ENCODE peak calls at places on chromosomes 13 and 19, in five cellular contexts. I is H1, R is sigmoid colon, W is suprapubic skin, J is upper lobe of left lung. K is an unnamed sample.

GRCh38 chr13:113491418-113491883 is 940 bp upstream of the DCUN1D2 start:
- DNase-seq in I (peak; percentile 70), R (no peak), W (no peak), J (peak; percentile 81), K (peak; percentile 37)

GRCh38 chr13:36549771-36550170 is 117.5 kb downstream of the CCNA1 start:
- DNase-seq in I (no peak), R (no peak), W (no peak), J (no peak), K (no peak)

GRCh38 chr13:42836930-42837329 is 55.5 kb downstream of the FAM216B start:
- DNase-seq in I (no peak), R (no peak), W (no peak), J (no peak), K (no peak)

GRCh38 chr13:101401196-101401595 is 15.1 kb downstream of the NALCN start:
- DNase-seq in I (no peak), R (no peak), W (no peak), J (no peak), K (no peak)

GRCh38 chr19:2627319-2627829 is 75.1 kb downstream of the GNG7 start:
- DNase-seq in I (no peak), R (peak; percentile 84), W (no peak), J (peak; percentile 83), K (peak; percentile 87)

GRCh38 chr13:76764916-76765315 is 121.3 kb downstream of the KCTD12 start:
- DNase-seq in I (no peak), R (no peak), W (no peak), J (no peak), K (no peak)

GRCh38 chr13:35481777-35482176 is 5.3 kb upstream of the MAB21L1 start:
- DNase-seq in I (no peak), R (no peak), W (no peak), J (no peak), K (no peak)

GRCh38 chr13:60398949-60399589 is 2.0 kb downstream of the TDRD3 start:
- DNase-seq in I (no peak), R (no peak), W (no peak), J (no peak), K (peak; percentile 30)

GRCh38 chr13:108929532-108929931 is 300.1 kb downstream of the MYO16 start:
- DNase-seq in I (no peak), R (no peak), W (no peak), J (no peak), K (no peak)

GRCh38 chr13:78680611-78681010 is 21.7 kb upstream of the OBI1 start:
- DNase-seq in I (no peak), R (no peak), W (no peak), J (no peak), K (no peak)
- TF ChIP-seq EP300 in I (no peak), R (no peak), W (no peak), J (no peak), K (no peak)

GRCh38 chr19:1252221-1252817 is 3.9 kb downstream of the MIDN start:
- DNase-seq in I (no peak), R (peak; percentile 98), W (peak; percentile 95), J (peak; percentile 92), K (peak; percentile 92)
- TF ChIP-seq EP300 in I (no peak), R (no peak), W (no peak), J (no peak), K (peak; percentile 15)

DNA sequence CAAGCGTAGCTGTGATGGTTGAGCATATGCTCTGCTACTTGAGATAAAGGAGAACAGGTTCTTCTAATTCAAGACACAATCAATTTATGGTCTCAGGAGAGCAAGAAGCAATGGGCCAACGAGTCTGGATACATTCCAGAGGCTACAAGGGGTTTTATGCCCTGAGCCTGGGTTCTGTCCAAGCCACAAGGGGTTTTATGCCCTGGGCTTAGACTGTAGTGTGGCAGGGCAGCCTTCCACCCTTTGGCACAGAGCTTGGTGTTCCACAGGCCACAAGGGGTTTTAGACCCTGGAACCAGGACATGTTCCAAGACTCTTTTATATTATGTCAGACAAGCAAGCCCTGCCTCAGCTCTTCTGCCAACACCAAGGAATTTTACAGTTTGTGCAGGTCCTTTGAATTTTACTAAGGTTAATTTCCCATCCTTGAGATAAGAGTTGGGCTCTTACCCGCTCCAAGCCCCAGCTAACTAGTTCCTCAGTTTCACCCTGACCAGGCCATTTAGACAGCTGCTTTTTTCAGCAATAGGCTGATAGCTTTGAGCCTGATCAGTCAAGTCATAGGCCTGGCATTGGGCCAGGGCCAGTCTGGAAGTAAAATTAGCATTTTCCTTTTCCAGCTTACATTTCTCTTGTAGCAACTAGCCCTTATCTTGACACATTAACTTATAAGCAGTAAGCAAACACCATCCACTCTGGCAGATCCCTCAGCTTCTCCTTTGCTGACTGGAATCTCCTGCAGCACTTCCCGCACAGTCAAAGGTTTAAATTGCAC is 95.0 kb downstream of the ZNF737 start:
- DNase-seq in I (no peak), R (no peak), W (no peak), J (no peak), K (peak; percentile 32)
- TF ChIP-seq EP300 in I (no peak), R (no peak), W (no peak), J (no peak), K (no peak)

GRCh38 chr13:66948910-66949309 is 281.2 kb downstream of the PCDH9 start:
- DNase-seq in I (no peak), R (no peak), W (no peak), J (no peak), K (no peak)

GRCh38 chr13:66940113-66940512 is 290.0 kb downstream of the PCDH9 start:
- DNase-seq in I (no peak), R (no peak), W (no peak), J (no peak), K (no peak)

GRCh38 chr13:66943530-66943929 is 286.6 kb downstream of the PCDH9 start:
- DNase-seq in I (no peak), R (no peak), W (no peak), J (no peak), K (no peak)
- TF ChIP-seq EP300 in I (no peak), R (no peak), W (no peak), J (no peak), K (no peak)

GRCh38 chr19:15673176-15673654 is 328 bp downstream of the CYP4F12 start:
- DNase-seq in I (no peak), R (no peak), W (no peak), J (peak; percentile 39), K (peak; percentile 28)
- TF ChIP-seq EP300 in I (no peak), R (no peak), W (no peak), J (no peak), K (no peak)

DNA sequence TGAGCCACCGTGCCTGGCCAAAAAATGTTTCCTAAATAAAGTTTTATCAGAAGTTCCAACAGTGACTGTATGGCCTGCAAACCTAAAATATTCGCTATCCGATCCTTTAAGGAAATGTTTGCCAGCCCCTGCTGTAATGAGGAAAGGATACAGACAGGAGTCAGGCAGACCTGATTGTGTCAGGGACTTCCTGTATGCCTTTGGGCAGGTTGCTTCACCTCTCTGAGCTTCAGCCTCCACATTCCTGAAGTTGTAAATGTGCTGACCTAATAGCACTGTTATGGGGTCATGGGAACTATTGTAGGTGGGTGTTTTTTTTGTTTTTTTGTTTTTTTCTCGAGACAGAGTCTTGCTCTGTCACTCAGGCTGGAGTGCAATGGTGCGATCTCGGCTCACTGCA is 6.2 kb downstream of the ABHD8 start:
- DNase-seq in I (no peak), R (no peak), W (no peak), J (no peak), K (no peak)
- TF ChIP-seq EP300 in I (no peak), R (no peak), W (no peak), J (no peak), K (no peak)

GRCh38 chr13:93987458-93987857 is 492.0 kb downstream of the DCT start:
- DNase-seq in I (no peak), R (no peak), W (no peak), J (no peak), K (no peak)
- TF ChIP-seq EP300 in I (no peak), R (no peak), W (no peak), J (no peak), K (no peak)

DNA sequence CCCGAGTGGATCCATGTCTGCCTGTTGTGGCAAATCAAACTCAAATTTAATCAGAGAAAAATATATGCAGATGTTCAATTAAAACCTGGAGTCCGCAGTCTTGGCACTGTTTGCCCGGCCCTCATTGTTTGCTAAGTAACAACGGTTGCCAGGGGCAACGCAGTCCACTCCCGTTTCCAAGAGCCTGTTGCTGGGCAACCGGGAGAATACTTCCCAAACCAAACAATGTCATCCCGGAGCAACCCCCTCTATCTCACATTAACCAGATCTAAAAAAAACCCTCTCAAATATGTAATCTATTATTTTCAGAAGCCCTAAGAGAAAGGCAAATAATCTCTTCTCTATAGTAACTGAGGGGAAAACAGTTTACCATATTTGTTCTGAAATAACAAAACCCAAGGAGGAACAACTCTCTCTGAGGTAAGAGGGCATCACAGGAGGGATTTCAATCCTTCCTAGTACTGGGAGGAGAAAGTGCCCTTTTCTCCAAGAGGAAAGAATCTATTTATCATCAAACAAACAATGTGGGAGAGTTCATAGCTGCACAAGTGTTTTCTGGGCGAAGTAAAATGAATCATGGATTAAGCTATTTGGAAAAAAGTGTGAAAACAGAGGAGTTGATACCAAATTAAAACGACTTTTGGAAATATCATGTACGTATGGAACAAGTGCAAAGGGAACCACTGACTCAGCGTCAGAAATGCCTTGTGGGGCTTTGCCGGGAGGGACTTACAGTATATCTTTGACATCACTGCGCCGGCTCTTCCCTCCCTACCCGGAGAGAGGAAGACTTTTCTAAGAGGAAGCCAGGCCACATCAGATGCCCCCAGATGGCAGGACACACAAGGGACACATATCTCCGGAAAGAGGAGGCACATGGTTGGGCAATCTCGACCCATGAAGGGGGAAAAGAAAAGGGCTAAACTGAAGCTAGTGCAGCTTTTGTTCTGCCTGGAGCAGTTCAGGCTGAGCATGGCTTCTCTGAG is 43.3 kb downstream of the RFX2 start:
- DNase-seq in I (peak; percentile 68), R (peak; percentile 97), W (peak; percentile 98), J (no peak), K (peak; percentile 92)
- TF ChIP-seq EP300 in I (peak; percentile 92), R (no peak), W (no peak), J (peak; percentile 15), K (no peak)

GRCh38 chr13:65901723-65902122 is 1328.4 kb downstream of the PCDH9 start:
- DNase-seq in I (no peak), R (no peak), W (no peak), J (no peak), K (no peak)
- TF ChIP-seq EP300 in I (no peak), R (no peak), W (no peak), J (no peak), K (no peak)

K was measured in stomach.